ENCODE peak calls at places on chromosomes 5 and 9, in six cellular contexts. One of them, this sample, is unnamed.
A peak's percentile ranks its signal among the peaks of the same experiment; 100 is the strongest.

GRCh38 chr5:160357861-160358411 is 12.5 kb downstream of the C1QTNF2 start:
- DNase-seq in K562: no peak
- DNase-seq in SK-N-SH: no peak
- DNase-seq in H1: no peak
- DNase-seq in HCT116: no peak
- DNase-seq in GM12878: no peak
- DNase-seq in this sample: no peak

GRCh38 chr5:138503487-138504270 is 38.4 kb downstream of the EGR1 start:
- DNase-seq in K562: peak; percentile 79
- DNase-seq in HCT116: peak; percentile 34
- DNase-seq in GM12878: peak; percentile 17
- DNase-seq in SK-N-SH: peak; percentile 70
- DNase-seq in H1: no peak
- DNase-seq in this sample: peak; percentile 78

GRCh38 chr9:76203373-76203772 is 190.9 kb downstream of the RFK start:
- DNase-seq in HCT116: no peak
- DNase-seq in GM12878: no peak
- DNase-seq in K562: no peak
- DNase-seq in H1: no peak
- DNase-seq in SK-N-SH: no peak
- DNase-seq in this sample: no peak

GRCh38 chr9:114271556-114272510 is 51.1 kb upstream of the ORM1 start:
- DNase-seq in K562: peak; percentile 20
- DNase-seq in SK-N-SH: peak; percentile 78
- DNase-seq in GM12878: no peak
- DNase-seq in HCT116: peak; percentile 28
- DNase-seq in H1: peak; percentile 80
- DNase-seq in this sample: no peak

GRCh38 chr9:26863074-26863473 is 29.5 kb downstream of the CAAP1 start:
- DNase-seq in K562: no peak
- DNase-seq in HCT116: no peak
- DNase-seq in H1: no peak
- DNase-seq in SK-N-SH: peak; percentile 6
- DNase-seq in GM12878: no peak
- DNase-seq in this sample: peak; percentile 22

GRCh38 chr5:82812575-82812974 is 264.6 kb downstream of the TMEM167A start:
- DNase-seq in H1: no peak
- DNase-seq in K562: no peak
- DNase-seq in GM12878: no peak
- DNase-seq in HCT116: no peak
- DNase-seq in SK-N-SH: no peak
- DNase-seq in this sample: no peak

GRCh38 chr9:8826281-8826680 is 1026.7 kb upstream of the DMAC1 start:
- DNase-seq in K562: no peak
- DNase-seq in GM12878: no peak
- DNase-seq in H1: no peak
- DNase-seq in HCT116: no peak
- DNase-seq in SK-N-SH: no peak
- DNase-seq in this sample: no peak

GRCh38 chr5:61964199-61964598 is 341.8 kb upstream of the KIF2A start:
- DNase-seq in H1: no peak
- DNase-seq in SK-N-SH: no peak
- DNase-seq in GM12878: no peak
- DNase-seq in K562: no peak
- DNase-seq in HCT116: no peak
- DNase-seq in this sample: no peak

GRCh38 chr9:92989561-92989960 is 42.2 kb downstream of the FGD3 start:
- DNase-seq in H1: no peak
- DNase-seq in SK-N-SH: no peak
- DNase-seq in K562: no peak
- DNase-seq in GM12878: no peak
- DNase-seq in HCT116: no peak
- DNase-seq in this sample: no peak

GRCh38 chr5:175572922-175573321 is 84.9 kb upstream of the HRH2 start:
- DNase-seq in HCT116: no peak
- DNase-seq in H1: no peak
- DNase-seq in SK-N-SH: no peak
- DNase-seq in GM12878: no peak
- DNase-seq in K562: no peak
- DNase-seq in this sample: no peak

GRCh38 chr5:97623441-97623840 is 440.4 kb upstream of the RIOK2 start:
- DNase-seq in GM12878: no peak
- DNase-seq in SK-N-SH: no peak
- DNase-seq in HCT116: no peak
- DNase-seq in K562: no peak
- DNase-seq in H1: peak; percentile 45
- DNase-seq in this sample: no peak

GRCh38 chr5:72156921-72157320 is 49.6 kb downstream of the MAP1B start:
- DNase-seq in SK-N-SH: no peak
- DNase-seq in H1: no peak
- DNase-seq in GM12878: no peak
- DNase-seq in K562: no peak
- DNase-seq in HCT116: no peak
- DNase-seq in this sample: no peak

GRCh38 chr9:745761-746414 is 95.6 kb upstream of the DMRT1 start:
- DNase-seq in H1: no peak
- DNase-seq in HCT116: no peak
- DNase-seq in SK-N-SH: no peak
- DNase-seq in K562: no peak
- DNase-seq in GM12878: no peak
- DNase-seq in this sample: no peak

GRCh38 chr9:4146293-4146692 is 153.6 kb downstream of the GLIS3 start:
- DNase-seq in H1: no peak
- DNase-seq in HCT116: no peak
- DNase-seq in SK-N-SH: no peak
- DNase-seq in GM12878: no peak
- DNase-seq in K562: no peak
- DNase-seq in this sample: no peak

GRCh38 chr5:175478384-175479124 is at the start of gene SFXN1:
- DNase-seq in K562: peak; percentile 88
- DNase-seq in GM12878: no peak
- DNase-seq in HCT116: peak; percentile 56
- DNase-seq in SK-N-SH: peak; percentile 99
- DNase-seq in H1: peak; percentile 88
- DNase-seq in this sample: peak; percentile 85

GRCh38 chr9:16726718-16727451 is 143.6 kb downstream of the BNC2 start:
- DNase-seq in K562: no peak
- DNase-seq in H1: peak; percentile 86
- DNase-seq in SK-N-SH: peak; percentile 82
- DNase-seq in HCT116: no peak
- DNase-seq in GM12878: no peak
- DNase-seq in this sample: peak; percentile 19

GRCh38 chr9:14348241-14349140 is 34.5 kb upstream of the NFIB start:
- DNase-seq in SK-N-SH: peak; percentile 16
- DNase-seq in GM12878: no peak
- DNase-seq in HCT116: no peak
- DNase-seq in K562: no peak
- DNase-seq in H1: peak; percentile 64
- DNase-seq in this sample: peak; percentile 43

GRCh38 chr5:107933326-107933725 is 262.6 kb upstream of the EFNA5 start:
- DNase-seq in SK-N-SH: no peak
- DNase-seq in HCT116: no peak
- DNase-seq in K562: no peak
- DNase-seq in GM12878: no peak
- DNase-seq in H1: no peak
- DNase-seq in this sample: no peak

GRCh38 chr9:6999788-7000187 is 242.0 kb downstream of the KDM4C start:
- DNase-seq in GM12878: no peak
- DNase-seq in K562: no peak
- DNase-seq in SK-N-SH: no peak
- DNase-seq in H1: no peak
- DNase-seq in HCT116: no peak
- DNase-seq in this sample: no peak

GRCh38 chr9:126521551-126521950 is 92.2 kb upstream of the LMX1B start:
- DNase-seq in SK-N-SH: no peak
- DNase-seq in GM12878: no peak
- DNase-seq in K562: no peak
- DNase-seq in HCT116: no peak
- DNase-seq in H1: no peak
- DNase-seq in this sample: no peak

GRCh38 chr9:70303268-70303667 is 44.5 kb downstream of the SMC5 start:
- DNase-seq in K562: no peak
- DNase-seq in GM12878: no peak
- DNase-seq in SK-N-SH: no peak
- DNase-seq in H1: no peak
- DNase-seq in HCT116: no peak
- DNase-seq in this sample: no peak

GRCh38 chr5:150180241-150181027 is 9.4 kb upstream of the SLC6A7 start:
- DNase-seq in H1: no peak
- DNase-seq in SK-N-SH: no peak
- DNase-seq in HCT116: no peak
- DNase-seq in K562: no peak
- DNase-seq in GM12878: no peak
- DNase-seq in this sample: no peak

GRCh38 chr9:74770508-74771261 is 117.0 kb downstream of the TRPM6 start:
- DNase-seq in SK-N-SH: peak; percentile 62
- DNase-seq in K562: peak; percentile 69
- DNase-seq in H1: peak; percentile 91
- DNase-seq in HCT116: peak; percentile 47
- DNase-seq in GM12878: no peak
- DNase-seq in this sample: no peak

GRCh38 chr9:82555408-82555807 is 507.5 kb downstream of the RASEF start:
- DNase-seq in K562: no peak
- DNase-seq in SK-N-SH: no peak
- DNase-seq in HCT116: no peak
- DNase-seq in GM12878: no peak
- DNase-seq in H1: no peak
- DNase-seq in this sample: no peak

GRCh38 chr5:127854520-127854919 is 151.3 kb downstream of the CCDC192 start:
- DNase-seq in HCT116: no peak
- DNase-seq in GM12878: no peak
- DNase-seq in H1: no peak
- DNase-seq in SK-N-SH: no peak
- DNase-seq in K562: no peak
- DNase-seq in this sample: no peak

GRCh38 chr9:71098801-71099200 is 22.6 kb downstream of the TRPM3 start:
- DNase-seq in K562: no peak
- DNase-seq in HCT116: no peak
- DNase-seq in GM12878: no peak
- DNase-seq in H1: no peak
- DNase-seq in SK-N-SH: no peak
- DNase-seq in this sample: no peak

GRCh38 chr5:179378441-179379271 is 33.4 kb upstream of the ADAMTS2 start:
- DNase-seq in HCT116: no peak
- DNase-seq in GM12878: no peak
- DNase-seq in SK-N-SH: peak; percentile 15
- DNase-seq in K562: no peak
- DNase-seq in H1: no peak
- DNase-seq in this sample: no peak

GRCh38 chr5:150303660-150304411 is 1.1 kb upstream of the ARSI start:
- DNase-seq in HCT116: no peak
- DNase-seq in SK-N-SH: no peak
- DNase-seq in GM12878: no peak
- DNase-seq in K562: no peak
- DNase-seq in H1: no peak
- DNase-seq in this sample: no peak

DNA sequence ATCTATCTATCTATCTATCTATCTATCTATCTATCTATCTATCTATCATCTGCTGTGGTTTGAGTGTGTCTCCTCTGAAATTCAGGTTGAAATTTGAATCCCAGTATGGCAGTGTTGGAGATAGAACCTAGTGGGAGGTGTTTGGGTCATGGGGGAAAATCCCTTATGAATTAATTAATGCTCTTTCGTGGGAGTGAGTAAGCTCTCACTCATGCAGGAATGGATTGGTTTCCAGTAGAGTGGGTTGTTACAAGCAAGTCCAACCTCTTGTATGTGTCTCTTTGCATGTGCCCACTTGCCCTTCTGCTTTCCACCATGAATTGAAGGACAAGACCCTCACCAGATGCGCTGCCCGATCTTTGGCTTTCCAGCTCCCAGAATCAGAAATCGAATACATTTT is 113.0 kb downstream of the ANXA1 start:
- DNase-seq in K562: no peak
- DNase-seq in H1: no peak
- DNase-seq in HCT116: no peak
- DNase-seq in GM12878: no peak
- DNase-seq in SK-N-SH: no peak
- DNase-seq in this sample: no peak
- TF ChIP-seq JUND in K562: no peak
- TF ChIP-seq JUND in H1: no peak
- TF ChIP-seq JUND in HCT116: no peak
- TF ChIP-seq JUND in GM12878: no peak
- TF ChIP-seq JUND in SK-N-SH: no peak
- TF ChIP-seq JUND in this sample: no peak

DNA sequence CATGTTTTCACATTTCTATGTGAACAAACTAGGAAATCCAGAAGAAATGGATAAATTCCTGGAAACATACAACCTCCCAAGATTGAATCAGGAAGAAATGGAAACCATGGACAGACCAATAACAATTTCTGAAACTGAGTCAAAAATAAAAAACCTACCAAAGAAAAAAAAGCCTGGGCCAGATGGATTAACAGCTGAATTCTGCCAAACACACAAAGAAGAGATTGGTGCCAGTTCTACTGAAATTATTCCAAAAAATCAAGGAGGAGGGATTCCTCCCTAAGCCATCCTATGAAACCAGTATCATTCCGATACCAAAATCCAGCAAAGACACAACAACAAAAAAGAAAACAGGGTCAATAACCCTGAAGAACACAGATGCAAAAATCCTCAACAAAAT is 166.9 kb upstream of the FBXL7 start:
- DNase-seq in H1: no peak
- DNase-seq in GM12878: no peak
- DNase-seq in SK-N-SH: no peak
- DNase-seq in HCT116: no peak
- DNase-seq in K562: no peak
- DNase-seq in this sample: no peak
- TF ChIP-seq JUND in H1: no peak
- TF ChIP-seq JUND in GM12878: no peak
- TF ChIP-seq JUND in SK-N-SH: no peak
- TF ChIP-seq JUND in HCT116: no peak
- TF ChIP-seq JUND in K562: no peak
- TF ChIP-seq JUND in this sample: no peak

GRCh38 chr5:162067138-162067537 is 435 bp upstream of the GABRG2 start:
- DNase-seq in GM12878: no peak
- DNase-seq in HCT116: no peak
- DNase-seq in K562: no peak
- DNase-seq in SK-N-SH: no peak
- DNase-seq in H1: no peak
- DNase-seq in this sample: no peak

GRCh38 chr5:162067651-162068411 is at the start of gene GABRG2:
- DNase-seq in SK-N-SH: no peak
- DNase-seq in K562: no peak
- DNase-seq in H1: peak; percentile 44
- DNase-seq in GM12878: no peak
- DNase-seq in HCT116: no peak
- DNase-seq in this sample: no peak

GRCh38 chr5:162068931-162069330 is 1.4 kb downstream of the GABRG2 start:
- DNase-seq in GM12878: no peak
- DNase-seq in HCT116: no peak
- DNase-seq in SK-N-SH: no peak
- DNase-seq in K562: no peak
- DNase-seq in H1: no peak
- DNase-seq in this sample: no peak

GRCh38 chr5:162068412-162068811 is 839 bp downstream of the GABRG2 start:
- DNase-seq in K562: peak; percentile 8
- DNase-seq in H1: peak; percentile 88
- DNase-seq in HCT116: no peak
- DNase-seq in SK-N-SH: peak; percentile 1
- DNase-seq in GM12878: no peak
- DNase-seq in this sample: peak; percentile 97
- TF ChIP-seq JUND in K562: no peak
- TF ChIP-seq JUND in H1: no peak
- TF ChIP-seq JUND in HCT116: no peak
- TF ChIP-seq JUND in SK-N-SH: no peak
- TF ChIP-seq JUND in GM12878: no peak
- TF ChIP-seq JUND in this sample: no peak

GRCh38 chr5:157602505-157602904 is 26.9 kb upstream of the ADAM19 start:
- DNase-seq in SK-N-SH: no peak
- DNase-seq in GM12878: no peak
- DNase-seq in K562: no peak
- DNase-seq in HCT116: no peak
- DNase-seq in H1: no peak
- DNase-seq in this sample: no peak
- TF ChIP-seq JUND in SK-N-SH: no peak
- TF ChIP-seq JUND in GM12878: no peak
- TF ChIP-seq JUND in K562: no peak
- TF ChIP-seq JUND in HCT116: no peak
- TF ChIP-seq JUND in H1: no peak
- TF ChIP-seq JUND in this sample: no peak